ENCODE peak calls at places on chromosomes 12 and 14, in four cellular contexts. One of them, this sample, is unnamed.

GRCh38 chr12:29032431-29032830 is 116.6 kb upstream of the FAR2 start:
- DNase-seq in A549: no peak
- DNase-seq in epithelial cell of esophagus: no peak
- DNase-seq in mesenchymal stem cell: peak
- DNase-seq in this sample: peak

GRCh38 chr12:86264451-86265328 is 8.5 kb upstream of the MGAT4C start:
- DNase-seq in A549: no peak
- DNase-seq in epithelial cell of esophagus: peak
- DNase-seq in mesenchymal stem cell: no peak
- DNase-seq in this sample: no peak

GRCh38 chr12:113180333-113180732 is 4.9 kb downstream of the DDX54 start:
- DNase-seq in A549: no peak
- DNase-seq in epithelial cell of esophagus: no peak
- DNase-seq in mesenchymal stem cell: no peak
- DNase-seq in this sample: no peak

GRCh38 chr12:115185529-115185928 is 501.6 kb upstream of the TBX3 start:
- DNase-seq in A549: no peak
- DNase-seq in epithelial cell of esophagus: no peak
- DNase-seq in mesenchymal stem cell: peak
- DNase-seq in this sample: peak

GRCh38 chr12:52370906-52371608 is 3.8 kb upstream of the KRT85 start:
- DNase-seq in A549: no peak
- DNase-seq in epithelial cell of esophagus: no peak
- DNase-seq in mesenchymal stem cell: no peak
- DNase-seq in this sample: peak

GRCh38 chr12:91717804-91718203 is 427.8 kb downstream of the BTG1 start:
- DNase-seq in A549: no peak
- DNase-seq in epithelial cell of esophagus: peak
- DNase-seq in mesenchymal stem cell: no peak
- DNase-seq in this sample: no peak

GRCh38 chr14:21680072-21680471 is 6.5 kb upstream of the OR4E1 start:
- DNase-seq in A549: no peak
- DNase-seq in epithelial cell of esophagus: peak
- DNase-seq in mesenchymal stem cell: peak
- DNase-seq in this sample: peak

GRCh38 chr12:60415361-60415760 is 819.5 kb downstream of the SLC16A7 start:
- DNase-seq in A549: no peak
- DNase-seq in epithelial cell of esophagus: no peak
- DNase-seq in mesenchymal stem cell: peak
- DNase-seq in this sample: peak

GRCh38 chr14:21748869-21749303 is 75.3 kb upstream of the OR4E1 start:
- DNase-seq in A549: peak
- DNase-seq in epithelial cell of esophagus: peak
- DNase-seq in mesenchymal stem cell: peak
- DNase-seq in this sample: peak

GRCh38 chr12:62722971-62723680 is 211.8 kb downstream of the PPM1H start:
- DNase-seq in A549: no peak
- DNase-seq in epithelial cell of esophagus: no peak
- DNase-seq in mesenchymal stem cell: no peak
- DNase-seq in this sample: no peak

GRCh38 chr12:77152623-77153193 is 87.3 kb upstream of the E2F7 start:
- DNase-seq in A549: peak
- DNase-seq in epithelial cell of esophagus: peak
- DNase-seq in mesenchymal stem cell: peak
- DNase-seq in this sample: peak

GRCh38 chr12:118391424-118391823 is 15.1 kb downstream of the SUDS3 start:
- DNase-seq in A549: no peak
- DNase-seq in epithelial cell of esophagus: no peak
- DNase-seq in mesenchymal stem cell: no peak
- DNase-seq in this sample: no peak

GRCh38 chr12:110338754-110339153 is 57.7 kb downstream of the ATP2A2 start:
- DNase-seq in A549: no peak
- DNase-seq in epithelial cell of esophagus: no peak
- DNase-seq in mesenchymal stem cell: peak
- DNase-seq in this sample: no peak

GRCh38 chr12:13745100-13745678 is 236.2 kb downstream of the GRIN2B start:
- DNase-seq in A549: no peak
- DNase-seq in epithelial cell of esophagus: no peak
- DNase-seq in mesenchymal stem cell: no peak
- DNase-seq in this sample: no peak

GRCh38 chr14:55277972-55278740 is 6.9 kb downstream of the FBXO34 start:
- DNase-seq in A549: no peak
- DNase-seq in epithelial cell of esophagus: no peak
- DNase-seq in mesenchymal stem cell: peak
- DNase-seq in this sample: peak

GRCh38 chr14:99716091-99716849 is 32.2 kb downstream of the CYP46A1 start:
- DNase-seq in A549: no peak
- DNase-seq in epithelial cell of esophagus: no peak
- DNase-seq in mesenchymal stem cell: no peak
- DNase-seq in this sample: no peak

GRCh38 chr12:95318071-95318545 is 100.5 kb downstream of the VEZT start:
- DNase-seq in A549: peak
- DNase-seq in epithelial cell of esophagus: peak
- DNase-seq in mesenchymal stem cell: peak
- DNase-seq in this sample: peak

GRCh38 chr12:58443981-58444371 is 476.3 kb downstream of the LRIG3 start:
- DNase-seq in A549: no peak
- DNase-seq in epithelial cell of esophagus: no peak
- DNase-seq in mesenchymal stem cell: peak
- DNase-seq in this sample: peak

GRCh38 chr12:121915841-121916321 is 2.5 kb upstream of the CFAP251 start:
- DNase-seq in A549: no peak
- DNase-seq in epithelial cell of esophagus: peak
- DNase-seq in mesenchymal stem cell: peak
- DNase-seq in this sample: peak
- H3K4me3 ChIP-seq in A549: no peak
- H3K4me3 ChIP-seq in epithelial cell of esophagus: no peak
- H3K4me3 ChIP-seq in mesenchymal stem cell: no peak
- H3K4me3 ChIP-seq in this sample: no peak

DNA sequence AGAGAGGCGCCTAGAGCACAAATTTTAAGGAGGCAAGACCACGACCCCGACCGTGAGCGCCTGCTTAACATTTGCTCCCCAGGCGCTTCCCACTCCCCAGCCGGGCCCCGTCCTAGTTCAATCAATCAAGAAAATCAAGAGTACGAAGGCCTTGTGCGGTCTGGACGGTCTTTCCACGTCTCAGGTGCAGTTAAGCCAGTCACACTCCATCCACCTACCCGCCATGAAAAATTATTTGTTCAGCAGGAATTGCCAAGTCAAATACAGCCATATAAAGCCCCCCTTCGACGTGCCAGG is 610 bp upstream of the LRR1 start:
- DNase-seq in A549: no peak
- DNase-seq in epithelial cell of esophagus: no peak
- DNase-seq in mesenchymal stem cell: no peak
- DNase-seq in this sample: no peak
- H3K4me3 ChIP-seq in A549: peak
- H3K4me3 ChIP-seq in epithelial cell of esophagus: peak
- H3K4me3 ChIP-seq in mesenchymal stem cell: peak
- H3K4me3 ChIP-seq in this sample: peak

GRCh38 chr12:122067966-122068365 is 10.6 kb upstream of the MLXIP start:
- DNase-seq in A549: no peak
- DNase-seq in epithelial cell of esophagus: no peak
- DNase-seq in mesenchymal stem cell: peak
- DNase-seq in this sample: peak
- H3K4me3 ChIP-seq in A549: no peak
- H3K4me3 ChIP-seq in epithelial cell of esophagus: no peak
- H3K4me3 ChIP-seq in mesenchymal stem cell: no peak
- H3K4me3 ChIP-seq in this sample: no peak

GRCh38 chr14:106844608-106845285 is 1318.4 kb downstream of the TMEM121 start:
- DNase-seq in A549: peak
- DNase-seq in epithelial cell of esophagus: no peak
- DNase-seq in mesenchymal stem cell: no peak
- DNase-seq in this sample: peak
- H3K4me3 ChIP-seq in A549: peak
- H3K4me3 ChIP-seq in epithelial cell of esophagus: no peak
- H3K4me3 ChIP-seq in mesenchymal stem cell: no peak
- H3K4me3 ChIP-seq in this sample: peak

GRCh38 chr14:73243341-73243740 is 6.0 kb downstream of the PAPLN start:
- DNase-seq in A549: no peak
- DNase-seq in epithelial cell of esophagus: no peak
- DNase-seq in mesenchymal stem cell: no peak
- DNase-seq in this sample: no peak

GRCh38 chr14:73244541-73244940 is 7.2 kb downstream of the PAPLN start:
- DNase-seq in A549: no peak
- DNase-seq in epithelial cell of esophagus: no peak
- DNase-seq in mesenchymal stem cell: no peak
- DNase-seq in this sample: no peak

GRCh38 chr14:73246387-73247150 is 9.3 kb downstream of the PAPLN start:
- DNase-seq in A549: no peak
- DNase-seq in epithelial cell of esophagus: no peak
- DNase-seq in mesenchymal stem cell: no peak
- DNase-seq in this sample: no peak

GRCh38 chr14:73243748-73244147 is 6.4 kb downstream of the PAPLN start:
- DNase-seq in A549: no peak
- DNase-seq in epithelial cell of esophagus: no peak
- DNase-seq in mesenchymal stem cell: no peak
- DNase-seq in this sample: no peak

GRCh38 chr14:73245401-73246325 is 8.4 kb downstream of the PAPLN start:
- DNase-seq in A549: no peak
- DNase-seq in epithelial cell of esophagus: peak
- DNase-seq in mesenchymal stem cell: peak
- DNase-seq in this sample: no peak
- H3K4me3 ChIP-seq in A549: no peak
- H3K4me3 ChIP-seq in epithelial cell of esophagus: peak
- H3K4me3 ChIP-seq in mesenchymal stem cell: peak
- H3K4me3 ChIP-seq in this sample: peak

DNA sequence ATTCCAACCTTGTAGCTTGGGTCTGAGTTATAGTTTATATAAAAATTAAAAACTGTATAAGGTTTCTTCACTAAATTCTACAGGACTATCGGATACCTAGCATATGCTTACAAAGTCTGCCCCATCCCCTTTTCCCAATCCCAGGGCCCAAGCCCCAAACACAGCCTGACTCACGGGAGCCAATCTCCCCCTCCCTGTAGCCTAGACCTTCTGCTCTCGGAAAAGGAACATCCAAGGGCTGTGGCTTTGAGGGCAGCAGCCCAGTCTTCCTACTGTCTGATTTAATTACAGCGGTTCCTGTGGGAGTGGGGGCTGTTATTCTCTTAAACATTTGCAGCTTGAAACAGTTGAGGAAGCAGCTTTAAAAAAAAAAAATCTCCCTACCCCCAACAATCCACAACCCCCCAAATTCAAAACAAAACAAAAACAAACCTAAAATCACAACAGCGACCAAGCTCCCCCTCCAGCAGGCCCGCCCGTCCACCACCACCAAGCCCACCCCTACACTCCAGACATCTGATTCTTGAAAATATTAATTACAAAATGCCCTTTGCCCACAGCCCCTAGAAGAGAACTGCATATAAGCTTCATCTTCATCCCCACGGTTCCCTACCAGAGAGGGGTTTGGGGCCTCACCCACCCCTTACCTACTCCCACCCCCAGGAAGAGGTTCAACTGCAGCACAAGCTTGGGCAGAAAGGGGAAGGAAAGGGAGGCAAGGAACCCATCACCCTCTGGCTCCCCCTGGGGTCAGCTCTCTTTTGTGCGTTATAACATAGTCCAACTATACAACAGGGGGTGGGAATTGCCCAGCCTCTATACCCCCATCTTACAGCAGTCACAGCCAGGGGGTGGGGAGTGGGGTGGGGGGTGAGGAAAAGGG is 1.1 kb upstream of the PRKAG1 start:
- DNase-seq in A549: peak
- DNase-seq in epithelial cell of esophagus: peak
- DNase-seq in mesenchymal stem cell: peak
- DNase-seq in this sample: peak
- H3K4me3 ChIP-seq in A549: peak
- H3K4me3 ChIP-seq in epithelial cell of esophagus: no peak
- H3K4me3 ChIP-seq in mesenchymal stem cell: no peak
- H3K4me3 ChIP-seq in this sample: peak

GRCh38 chr12:106585862-106586534 is 3.2 kb downstream of the RFX4 start:
- DNase-seq in A549: peak
- DNase-seq in epithelial cell of esophagus: no peak
- DNase-seq in mesenchymal stem cell: peak
- DNase-seq in this sample: no peak
- H3K4me3 ChIP-seq in A549: peak
- H3K4me3 ChIP-seq in epithelial cell of esophagus: no peak
- H3K4me3 ChIP-seq in mesenchymal stem cell: peak
- H3K4me3 ChIP-seq in this sample: no peak

DNA sequence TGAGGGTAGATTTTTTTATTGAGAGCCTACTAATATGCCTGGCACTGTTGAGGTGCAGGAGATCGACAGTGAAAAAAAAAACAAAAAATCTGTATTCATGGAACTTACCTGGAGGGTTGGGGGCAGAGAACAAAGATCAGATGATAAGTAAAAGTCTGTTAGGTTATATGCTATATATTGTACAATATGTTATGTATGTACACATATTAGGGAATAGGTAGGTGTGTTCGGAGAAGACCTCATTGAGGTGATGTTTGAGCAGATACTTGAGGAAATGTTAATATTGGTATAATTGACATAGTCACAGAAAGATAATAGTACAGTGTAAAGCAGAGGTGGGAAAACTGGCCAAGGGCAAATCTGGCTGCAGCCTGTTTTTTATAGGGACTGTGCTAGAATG is 5.6 kb downstream of the ARF6 start:
- DNase-seq in A549: no peak
- DNase-seq in epithelial cell of esophagus: no peak
- DNase-seq in mesenchymal stem cell: no peak
- DNase-seq in this sample: no peak
- H3K4me3 ChIP-seq in A549: peak
- H3K4me3 ChIP-seq in epithelial cell of esophagus: peak
- H3K4me3 ChIP-seq in mesenchymal stem cell: no peak
- H3K4me3 ChIP-seq in this sample: no peak

DNA sequence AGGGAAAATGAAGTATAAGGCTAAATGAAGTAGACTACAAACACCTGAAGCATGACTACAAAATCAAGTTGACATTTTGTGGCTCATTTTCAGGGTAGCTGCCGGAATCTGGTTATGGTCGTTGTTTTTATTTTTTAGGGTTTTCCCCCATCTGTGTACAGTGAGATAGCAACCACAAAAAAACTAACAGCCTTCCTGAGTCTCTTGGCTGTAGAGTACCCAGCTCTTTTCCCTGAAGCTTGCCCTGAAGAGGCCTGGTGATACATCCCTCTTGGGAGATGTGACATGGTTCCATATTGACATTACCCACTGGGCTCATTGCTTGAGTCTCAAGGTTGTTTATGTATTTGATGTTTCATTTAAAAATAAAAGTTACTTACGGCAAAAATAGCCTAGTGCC is 424.0 kb downstream of the ZFP36L1 start:
- DNase-seq in A549: no peak
- DNase-seq in epithelial cell of esophagus: no peak
- DNase-seq in mesenchymal stem cell: no peak
- DNase-seq in this sample: no peak
- H3K4me3 ChIP-seq in A549: no peak
- H3K4me3 ChIP-seq in epithelial cell of esophagus: no peak
- H3K4me3 ChIP-seq in mesenchymal stem cell: no peak
- H3K4me3 ChIP-seq in this sample: no peak

GRCh38 chr12:55720071-55720564 is at the start of gene RDH5:
- DNase-seq in A549: peak
- DNase-seq in epithelial cell of esophagus: peak
- DNase-seq in mesenchymal stem cell: no peak
- DNase-seq in this sample: peak
- H3K4me3 ChIP-seq in A549: no peak
- H3K4me3 ChIP-seq in epithelial cell of esophagus: no peak
- H3K4me3 ChIP-seq in mesenchymal stem cell: no peak
- H3K4me3 ChIP-seq in this sample: no peak